ENCODE peak calls at places on chromosomes 16 and 17, in ten cellular contexts. O is uterus; I is neuronal stem cell; C is tibial artery; H is CD8-positive, alpha-beta T cell; E is fibroblast of lung; U is aorta; P is hepatocyte; Y is A549; W is SJSA1. X is an unnamed sample. For H3K4me1, the result is how much of the 10 kb centered on the place peaks cover.

GRCh38 chr17:48215583-48216139 is 108.1 kb downstream of the SNX11 start:
- DNase-seq in P (peak), W (peak), C (no peak), O (no peak), U (no peak), E (peak), H (no peak), I (peak), Y (peak), X (peak)

GRCh38 chr17:50354776-50355175 is 8.8 kb downstream of the XYLT2 start:
- DNase-seq in Y (no peak), H (peak), W (no peak), P (peak), O (no peak), C (no peak), U (peak), I (no peak), E (no peak), X (no peak)

GRCh38 chr17:72518810-72519597 is 398.2 kb downstream of the SOX9 start:
- DNase-seq in I (no peak), C (no peak), P (peak), O (no peak), U (no peak), E (peak), H (no peak), Y (peak), W (no peak), X (no peak)

GRCh38 chr16:55392701-55393100 is 68.7 kb downstream of the IRX6 start:
- DNase-seq in U (no peak), O (no peak), Y (no peak), H (no peak), C (no peak), I (no peak), W (no peak), E (peak), P (no peak), X (no peak)

GRCh38 chr16:66525396-66526180 is 24.3 kb downstream of the TK2 start:
- DNase-seq in Y (no peak), C (no peak), E (peak), O (no peak), W (no peak), H (no peak), U (peak), I (no peak), P (no peak), X (no peak)

GRCh38 chr16:48511071-48511540 is 98.9 kb downstream of the N4BP1 start:
- DNase-seq in P (peak), H (no peak), C (no peak), W (no peak), U (peak), I (no peak), E (peak), O (no peak), Y (no peak), X (no peak)

GRCh38 chr17:66002807-66003206 is 189.1 kb downstream of the CEP112 start:
- DNase-seq in P (no peak), O (no peak), Y (no peak), E (no peak), C (no peak), I (no peak), U (no peak), W (no peak), H (no peak), X (no peak)

GRCh38 chr17:751269-752001 is 629 bp downstream of the GEMIN4 start:
- DNase-seq in H (peak), U (no peak), O (peak), Y (peak), E (peak), W (no peak), P (peak), C (peak), I (peak), X (peak)

GRCh38 chr16:4801962-4802658 is at the start of gene ROGDI:
- DNase-seq in C (peak), Y (peak), W (no peak), U (peak), I (peak), E (peak), H (peak), P (peak), O (peak), X (peak)

GRCh38 chr16:24135624-24136296 is 120.4 kb upstream of the CACNG3 start:
- DNase-seq in C (no peak), W (no peak), E (no peak), P (no peak), O (no peak), I (no peak), H (no peak), U (no peak), Y (no peak), X (peak)

GRCh38 chr17:76953926-76954325 is 85.7 kb downstream of the MGAT5B start:
- DNase-seq in C (no peak), E (no peak), W (no peak), O (no peak), I (no peak), H (no peak), U (peak), Y (no peak), P (no peak), X (peak)

GRCh38 chr17:75869282-75870141 is 8.9 kb downstream of the TRIM47 start:
- DNase-seq in E (peak), I (no peak), C (peak), O (peak), W (peak), P (no peak), U (peak), H (no peak), Y (peak), X (no peak)

GRCh38 chr17:69672924-69673323 is 258.4 kb downstream of the MAP2K6 start:
- DNase-seq in E (peak), U (no peak), W (no peak), P (no peak), H (no peak), C (no peak), I (no peak), O (no peak), Y (no peak), X (no peak)

GRCh38 chr16:21263640-21264211 is 14.4 kb downstream of the CRYM start:
- DNase-seq in I (no peak), W (no peak), Y (peak), E (peak), C (no peak), O (no peak), P (peak), U (no peak), H (no peak), X (peak)

GRCh38 chr17:57553525-57553924 is 191.6 kb downstream of the CCDC182 start:
- DNase-seq in I (no peak), Y (no peak), C (no peak), U (no peak), P (no peak), O (no peak), W (peak), H (no peak), E (peak), X (no peak)

GRCh38 chr17:44928136-44928535 is 12.8 kb upstream of the GFAP start:
- DNase-seq in Y (no peak), O (no peak), U (peak), I (no peak), C (no peak), P (no peak), E (no peak), H (no peak), W (no peak), X (no peak)

GRCh38 chr17:82848022-82848592 is 8.3 kb upstream of the ZNF750 start:
- DNase-seq in E (peak), P (peak), H (peak), Y (no peak), O (peak), U (peak), I (no peak), C (peak), W (peak), X (no peak)

GRCh38 chr17:82962163-82962720 is 117.2 kb upstream of the METRNL start:
- DNase-seq in H (no peak), O (no peak), Y (no peak), W (peak), P (no peak), U (peak), I (no peak), E (peak), C (no peak), X (no peak)

GRCh38 chr16:86882586-86883280 is 304.4 kb downstream of the FOXL1 start:
- DNase-seq in W (no peak), I (no peak), U (peak), P (peak), E (peak), O (no peak), H (no peak), C (peak), Y (no peak), X (peak)
- H3K27ac ChIP-seq in W (no peak), I (no peak), U (no peak), P (no peak), E (no peak), O (no peak), H (no peak), C (no peak), Y (peak), X (no peak)

DNA sequence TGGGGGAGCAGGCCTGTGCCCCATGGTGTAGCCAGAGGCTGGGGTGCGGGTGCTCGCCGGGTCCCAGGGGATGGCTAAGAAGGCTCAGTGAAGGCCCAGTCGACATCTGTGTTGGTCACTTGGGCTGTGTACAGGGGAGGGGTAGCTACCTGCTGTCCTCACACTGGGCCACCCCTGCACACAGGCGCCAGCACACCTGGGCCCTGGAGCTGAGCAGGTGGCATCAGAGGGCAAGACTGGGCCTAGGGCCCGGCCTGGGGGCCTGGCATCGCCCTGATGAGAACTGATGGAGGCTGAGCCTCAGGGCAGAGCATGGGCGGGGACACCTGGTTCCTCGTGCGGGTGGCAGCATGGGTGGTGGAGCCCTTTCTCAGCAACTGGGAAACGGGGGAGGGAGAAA is 870 bp upstream of the CTRB2 start:
- DNase-seq in O (no peak), E (no peak), P (no peak), Y (no peak), I (no peak), W (no peak), C (no peak), H (no peak), U (no peak), X (no peak)
- H3K4me3 ChIP-seq in O (no peak), E (no peak), P (no peak), Y (no peak), I (no peak), W (no peak), C (no peak), H (no peak), U (no peak), X (no peak)

DNA sequence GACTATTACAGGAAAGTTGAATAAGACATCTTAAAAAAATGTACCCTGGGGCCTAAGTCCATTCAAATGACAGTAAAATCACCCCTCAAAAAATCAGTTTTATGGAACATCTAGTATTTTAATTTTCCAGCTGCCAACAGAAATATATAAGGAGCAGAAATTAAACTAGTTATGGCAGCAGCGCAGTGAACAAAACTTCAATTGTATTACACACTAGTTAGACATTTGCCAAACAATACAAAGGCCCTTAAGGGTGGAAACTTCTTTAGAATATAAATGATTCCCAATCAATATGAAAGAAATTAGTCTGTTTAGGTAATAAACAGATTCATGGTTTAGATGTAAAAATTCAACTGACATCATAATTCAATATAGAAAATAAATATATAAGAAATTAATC is 18.1 kb upstream of the RFFL start:
- DNase-seq in H (no peak), W (no peak), E (no peak), U (no peak), C (no peak), P (no peak), I (no peak), O (no peak), Y (no peak), X (no peak)
- H3K4me1 ChIP-seq in H (under half), W (under half), E (under half), U (under half), C (under half), P (under half), I (under half), O (under half), Y (half or more), X (under half)

GRCh38 chr16:87692176-87692575 is 73.6 kb downstream of the KLHDC4 start:
- DNase-seq in I (no peak), Y (no peak), P (no peak), U (no peak), C (no peak), E (no peak), W (no peak), O (no peak), H (no peak), X (no peak)
- H3K27ac ChIP-seq in I (no peak), Y (no peak), P (no peak), U (no peak), C (no peak), E (no peak), W (no peak), O (no peak), H (no peak), X (no peak)

GRCh38 chr17:39863918-39864746 is at the start of gene IKZF3:
- DNase-seq in P (peak), U (peak), W (no peak), E (peak), Y (peak), I (peak), C (no peak), H (peak), O (peak), X (peak)
- H3K4me3 ChIP-seq in P (no peak), U (no peak), W (no peak), E (no peak), Y (peak), I (no peak), C (no peak), H (peak), O (no peak), X (no peak)

GRCh38 chr16:56861756-56862155 is 3.3 kb upstream of the SLC12A3 start:
- DNase-seq in E (no peak), P (no peak), W (no peak), C (no peak), H (no peak), U (no peak), Y (no peak), O (no peak), I (no peak), X (no peak)
- H3K4me1 ChIP-seq in E (under half), P (under half), W (under half), C (under half), H (under half), U (under half), Y (under half), O (under half), I (under half), X (under half)

GRCh38 chr16:86384980-86385379 is 125.3 kb upstream of the FOXF1 start:
- DNase-seq in W (no peak), P (no peak), Y (no peak), I (no peak), O (no peak), C (no peak), U (no peak), H (no peak), E (no peak), X (no peak)
- H3K27ac ChIP-seq in W (no peak), P (no peak), Y (no peak), I (no peak), O (no peak), C (no peak), U (no peak), H (no peak), E (peak), X (no peak)

X was measured in A673.